ENCODE peak calls at places on chromosome 13, in five cellular contexts. I is Peyer's patch, G is tibial nerve, W is breast epithelium, J is stomach. S is an unnamed sample.

GRCh38 chr13:59979589-59979988 is 184.1 kb downstream of the DIAPH3 start:
- DNase-seq in I (no peak), G (no peak), W (no peak), J (no peak), S (no peak)

GRCh38 chr13:30051531-30052060 is 201.2 kb upstream of the UBL3 start:
- DNase-seq in I (no peak), G (no peak), W (no peak), J (no peak), S (no peak)

GRCh38 chr13:51532736-51533197 is 51.5 kb upstream of the WDFY2 start:
- DNase-seq in I (no peak), G (no peak), W (no peak), J (no peak), S (no peak)

GRCh38 chr13:29362849-29363604 is 232.5 kb downstream of the SLC7A1 start:
- DNase-seq in I (no peak), G (peak; percentile 19), W (no peak), J (peak; percentile 30), S (no peak)

GRCh38 chr13:107211073-107211472 is 643.1 kb upstream of the ARGLU1 start:
- DNase-seq in I (peak; percentile 74), G (peak; percentile 89), W (no peak), J (peak; percentile 80), S (peak; percentile 22)

GRCh38 chr13:99266827-99267226 is 8.6 kb upstream of the GPR18 start:
- DNase-seq in I (no peak), G (no peak), W (no peak), J (no peak), S (no peak)

GRCh38 chr13:71218960-71219359 is 648.0 kb downstream of the DACH1 start:
- DNase-seq in I (no peak), G (no peak), W (no peak), J (no peak), S (no peak)

GRCh38 chr13:58048670-58049069 is 417.1 kb downstream of the PCDH17 start:
- DNase-seq in I (no peak), G (no peak), W (no peak), J (no peak), S (no peak)

GRCh38 chr13:97280478-97280877 is 58.3 kb downstream of the MBNL2 start:
- DNase-seq in I (no peak), G (no peak), W (no peak), J (no peak), S (no peak)

GRCh38 chr13:79353698-79354097 is 52.4 kb downstream of the RBM26 start:
- DNase-seq in I (no peak), G (no peak), W (no peak), J (no peak), S (no peak)

GRCh38 chr13:99260216-99260615 is 2.0 kb upstream of the GPR18 start:
- DNase-seq in I (no peak), G (no peak), W (no peak), J (no peak), S (no peak)

GRCh38 chr13:30829788-30830637 is 76.1 kb upstream of the MEDAG start:
- DNase-seq in I (no peak), G (no peak), W (no peak), J (no peak), S (no peak)

GRCh38 chr13:99357920-99358319 is 50.7 kb upstream of the GPR183 start:
- DNase-seq in I (no peak), G (no peak), W (no peak), J (no peak), S (no peak)

GRCh38 chr13:32075150-32075851 is 43.7 kb downstream of the FRY start:
- DNase-seq in I (no peak), G (no peak), W (no peak), J (no peak), S (no peak)

GRCh38 chr13:34156841-34157365 is 339.0 kb downstream of the RFC3 start:
- DNase-seq in I (peak; percentile 62), G (peak; percentile 24), W (peak; percentile 77), J (peak; percentile 85), S (peak; percentile 66)

GRCh38 chr13:73248711-73249580 is 190.1 kb downstream of the KLF5 start:
- DNase-seq in I (no peak), G (no peak), W (no peak), J (peak; percentile 64), S (no peak)

GRCh38 chr13:95679722-95680121 is 2.8 kb downstream of the DNAJC3 start:
- DNase-seq in I (no peak), G (no peak), W (no peak), J (no peak), S (no peak)

GRCh38 chr13:39455534-39456175 is 147.3 kb downstream of the LHFPL6 start:
- DNase-seq in I (no peak), G (no peak), W (no peak), J (no peak), S (no peak)

GRCh38 chr13:39897636-39898035 is 242.2 kb downstream of the COG6 start:
- DNase-seq in I (no peak), G (no peak), W (no peak), J (no peak), S (no peak)

GRCh38 chr13:32225494-32225931 is 89.7 kb downstream of the ZAR1L start:
- DNase-seq in I (no peak), G (no peak), W (no peak), J (no peak), S (no peak)

GRCh38 chr13:107222619-107223018 is 654.7 kb upstream of the ARGLU1 start:
- DNase-seq in I (no peak), G (no peak), W (no peak), J (no peak), S (no peak)

GRCh38 chr13:35144496-35144895 is 202.4 kb downstream of the NBEA start:
- DNase-seq in I (no peak), G (no peak), W (no peak), J (no peak), S (no peak)

GRCh38 chr13:78102121-78102677 is 183.6 kb upstream of the EDNRB start:
- DNase-seq in I (no peak), G (peak; percentile 62), W (no peak), J (no peak), S (no peak)

GRCh38 chr13:40149611-40150283 is 494.3 kb downstream of the COG6 start:
- DNase-seq in I (no peak), G (peak; percentile 34), W (no peak), J (no peak), S (peak; percentile 52)

GRCh38 chr13:84433024-84433423 is 550.8 kb upstream of the SLITRK1 start:
- DNase-seq in I (no peak), G (no peak), W (no peak), J (no peak), S (no peak)

GRCh38 chr13:48653074-48654054 is at the start of gene CYSLTR2:
- DNase-seq in I (no peak), G (no peak), W (no peak), J (no peak), S (no peak)

GRCh38 chr13:48009298-48009697 is 8.2 kb upstream of the SUCLA2 start:
- DNase-seq in I (no peak), G (no peak), W (no peak), J (no peak), S (no peak)

GRCh38 chr13:51058461-51059167 is 52.5 kb downstream of the C13orf42 start:
- DNase-seq in I (no peak), G (no peak), W (no peak), J (no peak), S (no peak)

GRCh38 chr13:25847145-25847544 is 204.7 kb downstream of the SHISA2 start:
- DNase-seq in I (no peak), G (no peak), W (no peak), J (no peak), S (no peak)

GRCh38 chr13:49679244-49679643 is 12.0 kb downstream of the EBPL start:
- DNase-seq in I (no peak), G (peak; percentile 8), W (no peak), J (peak; percentile 38), S (no peak)

GRCh38 chr13:47621931-47622330 is 379.1 kb downstream of the SUCLA2 start:
- DNase-seq in I (no peak), G (no peak), W (no peak), J (no peak), S (no peak)

GRCh38 chr13:29861694-29862110 is 11.3 kb upstream of the UBL3 start:
- DNase-seq in I (no peak), G (no peak), W (no peak), J (no peak), S (no peak)

GRCh38 chr13:79604752-79605151 is 123.8 kb downstream of the NDFIP2 start:
- DNase-seq in I (no peak), G (no peak), W (no peak), J (no peak), S (no peak)

GRCh38 chr13:44342741-44343140 is 30.9 kb upstream of the SERP2 start:
- DNase-seq in I (no peak), G (no peak), W (no peak), J (no peak), S (no peak)
- H3K27ac ChIP-seq in I (no peak overlapping the region), G (no peak overlapping the region), W (no peak overlapping the region), J (no peak overlapping the region), S (no peak overlapping the region)

GRCh38 chr13:76885203-76886004 is 801 bp downstream of the KCTD12 start:
- DNase-seq in I (peak; percentile 73), G (peak; percentile 63), W (peak; percentile 63), J (peak; percentile 73), S (no peak)
- TF ChIP-seq CTCF in I (no peak), G (peak; percentile 59), W (no peak), J (no peak), S (peak; percentile 33)

GRCh38 chr13:23748591-23748990 is 140.6 kb downstream of the MIPEP start:
- DNase-seq in I (no peak), G (no peak), W (no peak), J (no peak), S (no peak)
- H3K27ac ChIP-seq in I (no peak overlapping the region), G (no peak overlapping the region), W (no peak overlapping the region), J (no peak overlapping the region), S (no peak overlapping the region)

GRCh38 chr13:41465965-41466364 is 8.6 kb downstream of the RGCC start:
- DNase-seq in I (no peak), G (no peak), W (no peak), J (no peak), S (no peak)

GRCh38 chr13:41461527-41462124 is 4.3 kb downstream of the RGCC start:
- DNase-seq in I (no peak), G (no peak), W (no peak), J (no peak), S (no peak)

GRCh38 chr13:41462427-41462826 is 5.1 kb downstream of the RGCC start:
- DNase-seq in I (no peak), G (no peak), W (no peak), J (no peak), S (no peak)

GRCh38 chr13:41465215-41465907 is 8.0 kb downstream of the RGCC start:
- DNase-seq in I (no peak), G (no peak), W (no peak), J (peak; percentile 52), S (no peak)

DNA sequence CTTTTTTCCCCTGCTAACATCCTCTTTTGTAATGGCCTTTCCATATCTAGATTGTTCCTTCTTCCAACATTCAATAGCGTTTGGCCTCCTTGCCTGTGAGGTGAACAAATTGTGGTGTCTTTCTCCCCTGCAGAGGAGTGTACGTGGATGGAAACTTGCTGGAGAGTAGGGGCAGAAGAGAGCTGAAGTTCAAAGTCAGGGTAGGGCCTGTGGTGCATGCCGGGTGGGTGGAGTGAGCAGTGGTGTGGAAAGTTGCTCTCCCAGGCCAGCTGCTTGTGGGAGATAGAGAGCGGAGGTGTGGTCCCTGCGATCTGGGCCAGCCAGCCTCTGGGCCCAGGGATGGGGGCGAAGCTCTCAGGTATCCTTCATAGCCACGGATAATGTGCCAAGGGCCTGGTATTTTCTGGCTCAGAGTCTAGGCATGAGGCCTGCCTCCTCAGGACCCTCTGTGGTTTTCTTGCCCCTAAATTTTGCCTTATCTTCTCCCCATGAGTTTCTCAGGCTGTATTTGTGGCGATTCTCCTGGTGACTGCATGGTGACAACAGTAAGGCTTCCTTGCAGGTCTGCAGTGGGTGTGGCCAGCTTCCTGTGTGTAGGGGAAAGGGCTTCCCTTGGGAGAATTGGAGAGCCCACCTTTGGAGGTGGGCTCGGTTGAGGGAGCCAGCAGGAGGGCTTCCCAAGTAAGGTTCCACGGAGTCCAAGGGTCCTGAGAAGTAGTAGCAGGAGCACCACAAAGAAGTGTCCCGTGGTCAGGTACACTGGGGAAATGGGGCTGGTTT is 6.7 kb downstream of the RGCC start:
- DNase-seq in I (no peak), G (no peak), W (no peak), J (no peak), S (no peak)
- TF ChIP-seq CTCF in I (no peak), G (no peak), W (no peak), J (no peak), S (no peak)

S was measured in thoracic aorta.